ENCODE peak calls at places on chromosome 3, in six cellular contexts. X, V, B, P, Y and S are unnamed samples.
A peak's percentile ranks its signal among the peaks of the same experiment; 100 is the strongest.

GRCh38 chr3:180229113-180229512 is 192.4 kb upstream of the PEX5L start:
- DNase-seq in B (peak; percentile 2), P (no peak), Y (no peak), V (no peak), X (no peak), S (no peak)

GRCh38 chr3:31555204-31555603 is 22.5 kb downstream of the STT3B start:
- DNase-seq in V (no peak), P (no peak), X (no peak), B (no peak), Y (no peak), S (no peak)

GRCh38 chr3:173983353-173983752 is 585.8 kb downstream of the NLGN1 start:
- DNase-seq in V (no peak), X (peak; percentile 78), B (no peak), Y (no peak), P (no peak), S (no peak)

GRCh38 chr3:148992027-148992634 is 791 bp downstream of the GYG1 start:
- DNase-seq in P (peak; percentile 59), X (peak; percentile 38), B (peak; percentile 53), V (peak; percentile 63), Y (peak; percentile 88), S (peak; percentile 67)

GRCh38 chr3:193805448-193805847 is 212.4 kb downstream of the OPA1 start:
- DNase-seq in Y (peak; percentile 91), X (peak; percentile 47), B (no peak), V (peak; percentile 88), P (peak; percentile 85), S (peak; percentile 83)

GRCh38 chr3:44106761-44107160 is 134.9 kb upstream of the TOPAZ1 start:
- DNase-seq in V (no peak), P (no peak), Y (no peak), X (no peak), B (no peak), S (no peak)

GRCh38 chr3:134630506-134630905 is 20.3 kb downstream of the KY start:
- DNase-seq in B (no peak), Y (no peak), P (no peak), V (no peak), X (peak; percentile 15), S (no peak)

GRCh38 chr3:139578783-139579182 is 39.2 kb upstream of the RBP1 start:
- DNase-seq in P (no peak), X (no peak), Y (no peak), V (no peak), B (no peak), S (no peak)

GRCh38 chr3:8503461-8503860 is 1.8 kb downstream of the LMCD1 start:
- DNase-seq in P (no peak), V (no peak), Y (no peak), X (no peak), B (no peak), S (no peak)

GRCh38 chr3:42688487-42689420 is 3.4 kb downstream of the KLHL40 start:
- DNase-seq in X (no peak), Y (no peak), B (no peak), V (no peak), P (no peak), S (no peak)

GRCh38 chr3:157063926-157064325 is 96.0 kb downstream of the CCNL1 start:
- DNase-seq in X (peak; percentile 26), P (no peak), Y (no peak), B (no peak), V (no peak), S (no peak)

GRCh38 chr3:14047841-14048240 is 76.8 kb downstream of the CHCHD4 start:
- DNase-seq in B (no peak), X (no peak), P (no peak), Y (no peak), V (no peak), S (no peak)
- H3K4me3 ChIP-seq in B (no peak overlapping the region), X (no peak overlapping the region), P (no peak overlapping the region), Y (no peak overlapping the region), V (no peak overlapping the region), S (no peak overlapping the region)

GRCh38 chr3:16510620-16511319 is 2.7 kb downstream of the RFTN1 start:
- DNase-seq in X (no peak), P (no peak), V (no peak), Y (no peak), B (no peak), S (no peak)
- H3K4me3 ChIP-seq in X (no peak overlapping the region), P (peak overlapping the region; percentile 89), V (peak overlapping the region; percentile 69), Y (no peak overlapping the region), B (peak overlapping the region; percentile 82), S (no peak overlapping the region)

DNA sequence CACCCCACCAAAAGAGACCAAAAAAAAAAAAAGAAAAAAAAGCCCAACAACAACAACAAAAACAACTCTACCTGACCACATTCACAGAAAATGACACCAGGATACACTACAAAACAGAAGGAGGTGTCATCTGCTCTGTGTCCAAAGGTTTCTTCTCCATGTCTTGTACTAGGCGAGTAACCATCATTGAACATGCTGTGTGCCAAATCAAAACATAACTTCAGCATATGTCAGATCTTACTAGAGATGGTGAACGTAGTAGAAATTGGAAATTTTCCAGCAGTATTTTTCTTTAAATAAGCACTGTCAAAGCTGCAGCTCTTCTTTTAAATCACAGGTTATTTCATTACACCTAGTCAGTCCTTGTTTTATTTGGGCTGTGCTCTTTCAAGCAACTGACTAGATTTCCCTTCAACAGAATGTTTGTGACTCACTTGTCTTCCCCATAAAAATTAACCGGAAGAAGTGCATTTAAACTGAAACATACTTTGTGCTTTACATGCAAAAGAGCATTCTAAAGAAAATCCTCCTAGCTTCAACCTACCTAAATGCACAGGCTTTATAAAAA is 46.5 kb downstream of the MSL2 start:
- DNase-seq in V (no peak), X (peak; percentile 29), Y (no peak), B (no peak), P (no peak), S (no peak)
- H3K4me3 ChIP-seq in V (no peak overlapping the region), X (no peak overlapping the region), Y (no peak overlapping the region), B (no peak overlapping the region), P (no peak overlapping the region), S (no peak overlapping the region)

GRCh38 chr3:114417682-114418081 is 123.9 kb downstream of the TIGIT start:
- DNase-seq in Y (no peak), P (no peak), V (no peak), X (no peak), B (no peak), S (no peak)
- H3K4me3 ChIP-seq in Y (no peak overlapping the region), P (no peak overlapping the region), V (no peak overlapping the region), X (no peak overlapping the region), B (no peak overlapping the region), S (no peak overlapping the region)

DNA sequence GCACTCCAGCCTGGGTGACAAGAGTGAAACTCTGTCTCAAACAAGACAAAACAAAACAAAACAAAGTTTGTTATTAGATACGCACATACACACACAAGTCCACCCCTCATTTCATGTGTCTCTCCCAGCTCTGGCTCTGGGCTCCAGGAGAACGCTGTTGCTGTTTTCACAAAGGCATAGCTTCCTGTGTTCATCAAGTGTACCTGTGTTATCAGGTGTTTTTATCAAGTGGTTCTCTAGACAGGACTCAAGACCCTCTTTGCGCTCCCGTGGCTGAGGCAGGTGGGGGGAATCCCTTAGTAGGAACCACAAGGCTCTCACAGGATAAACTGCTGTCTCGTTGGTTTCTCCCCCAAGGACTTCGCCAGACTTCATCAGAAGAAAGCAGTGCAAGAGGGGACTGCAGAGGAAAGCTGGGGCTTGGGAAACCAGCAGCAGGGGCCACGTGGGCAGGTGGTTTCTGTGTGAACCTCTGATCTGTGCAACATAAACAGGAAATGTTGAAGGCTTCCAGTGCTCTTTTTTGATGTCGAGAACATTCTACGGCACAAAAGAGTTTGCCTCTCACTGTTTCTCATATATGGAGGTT is 6.9 kb upstream of the PPP1R2 start:
- DNase-seq in Y (no peak), V (peak; percentile 32), X (no peak), B (peak; percentile 52), P (no peak), S (no peak)
- H3K4me3 ChIP-seq in Y (no peak overlapping the region), V (no peak overlapping the region), X (no peak overlapping the region), B (no peak overlapping the region), P (no peak overlapping the region), S (no peak overlapping the region)

GRCh38 chr3:28972921-28973320 is 307.9 kb upstream of the RBMS3 start:
- DNase-seq in P (no peak), Y (no peak), B (peak; percentile 37), V (no peak), X (peak; percentile 13), S (no peak)
- H3K4me3 ChIP-seq in P (no peak overlapping the region), Y (no peak overlapping the region), B (no peak overlapping the region), V (no peak overlapping the region), X (no peak overlapping the region), S (no peak overlapping the region)

DNA sequence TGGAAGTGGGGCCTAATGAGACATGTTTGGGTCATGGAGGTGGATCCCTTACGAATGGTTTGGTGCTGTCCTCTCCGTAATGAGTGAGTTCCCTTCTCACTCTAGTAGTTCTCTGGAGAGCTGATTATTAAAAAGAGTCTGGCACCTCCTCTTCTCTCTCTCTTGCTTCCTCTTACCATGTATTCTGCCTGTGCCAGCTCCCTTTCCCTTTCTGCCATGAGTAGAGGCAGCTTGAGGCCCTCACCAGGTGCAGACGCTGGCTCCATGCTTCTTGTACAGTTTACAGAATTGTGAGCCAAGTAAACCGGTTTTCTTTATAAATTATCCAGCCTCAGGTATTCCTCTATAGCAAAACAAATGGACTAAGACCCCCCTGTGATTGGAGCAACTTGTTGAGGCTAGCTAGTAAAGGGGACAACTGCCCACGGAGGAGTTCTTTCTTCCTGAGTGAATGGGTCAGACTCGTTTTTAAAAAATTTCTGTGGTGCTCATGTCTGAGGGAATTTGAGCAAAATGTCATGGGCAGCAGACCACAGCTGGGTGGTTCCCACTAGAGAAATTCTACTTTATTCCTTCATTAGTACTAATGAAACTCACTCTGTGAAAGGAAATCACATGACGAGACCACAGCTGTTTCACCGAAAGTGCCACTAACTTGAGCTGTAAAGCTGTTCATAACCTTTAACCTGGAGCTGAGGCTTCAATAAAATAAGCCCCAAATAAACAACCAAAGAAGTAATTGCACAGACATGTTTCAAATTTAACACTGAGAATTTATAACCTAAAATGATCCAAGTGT is 210.0 kb downstream of the NFKBIZ start:
- DNase-seq in V (no peak), X (no peak), Y (no peak), B (peak; percentile 69), P (no peak), S (no peak)
- H3K4me3 ChIP-seq in V (no peak overlapping the region), X (no peak overlapping the region), Y (no peak overlapping the region), B (no peak overlapping the region), P (no peak overlapping the region), S (no peak overlapping the region)

GRCh38 chr3:72888546-72889309 is 882 bp downstream of the GXYLT2 start:
- DNase-seq in X (no peak), Y (no peak), V (peak; percentile 25), B (no peak), P (no peak), S (peak; percentile 48)
- H3K4me3 ChIP-seq in X (peak overlapping the region; percentile 66), Y (no peak overlapping the region), V (peak overlapping the region; percentile 43), B (no peak overlapping the region), P (peak overlapping the region; percentile 10), S (peak overlapping the region; percentile 33)